ENCODE peak calls at places on chromosome 15, in seven cellular contexts. D is naive thymus-derived CD8-positive, alpha-beta T cell; M is vagina; J is heart left ventricle; L is effector CD4-positive, alpha-beta T cell; O is uterus; Y is NCI-H446 treated with DMSO at 0.1 percent for 48 hours. K is an unnamed sample.

GRCh38 chr15:43209059-43209824 is 11.6 kb downstream of the EPB42 start:
- DNase-seq in D (no peak), M (no peak), J (no peak), L (no peak), O (no peak), Y (no peak), K (peak)

GRCh38 chr15:62566248-62566647 is 401.2 kb upstream of the C2CD4B start:
- DNase-seq in D (no peak), M (no peak), J (no peak), L (no peak), O (no peak), Y (no peak), K (no peak)

GRCh38 chr15:56794150-56794922 is 61.0 kb upstream of the ZNF280D start:
- DNase-seq in D (no peak), M (no peak), J (no peak), L (no peak), O (no peak), Y (peak), K (no peak)

GRCh38 chr15:51735611-51736010 is 1.8 kb downstream of the LYSMD2 start:
- DNase-seq in D (no peak), M (no peak), J (no peak), L (peak), O (no peak), Y (no peak), K (no peak)

GRCh38 chr15:60374628-60375081 is 23.1 kb downstream of the ANXA2 start:
- DNase-seq in D (no peak), M (no peak), J (no peak), L (no peak), O (no peak), Y (peak), K (no peak)

GRCh38 chr15:69713726-69714559 is 261.3 kb downstream of the RPLP1 start:
- DNase-seq in D (peak), M (no peak), J (no peak), L (peak), O (no peak), Y (no peak), K (no peak)

GRCh38 chr15:69042531-69042930 is 28.0 kb downstream of the NOX5 start:
- DNase-seq in D (no peak), M (peak), J (no peak), L (no peak), O (no peak), Y (no peak), K (no peak)

GRCh38 chr15:85377986-85378385 is 2.4 kb upstream of the AKAP13 start:
- DNase-seq in D (no peak), M (no peak), J (no peak), L (no peak), O (no peak), Y (no peak), K (no peak)

GRCh38 chr15:94083467-94083991 is 147.8 kb upstream of the MCTP2 start:
- DNase-seq in D (no peak), M (no peak), J (no peak), L (no peak), O (peak), Y (no peak), K (no peak)

GRCh38 chr15:54045397-54045796 is 67.2 kb downstream of the UNC13C start:
- DNase-seq in D (no peak), M (no peak), J (no peak), L (no peak), O (no peak), Y (no peak), K (no peak)

GRCh38 chr15:51229907-51230328 is 108.5 kb downstream of the CYP19A1 start:
- DNase-seq in D (no peak), M (no peak), J (no peak), L (no peak), O (no peak), Y (no peak), K (no peak)

GRCh38 chr15:60507596-60508424 is 28.9 kb upstream of the ICE2 start:
- DNase-seq in D (peak), M (no peak), J (no peak), L (peak), O (peak), Y (peak), K (no peak)

K was measured in 8988T.